ENCODE peak calls at places on chromosomes 11 and 22, in six cellular contexts. N, B, Q, S, W and L are unnamed samples.

GRCh38 chr11:48107188-48107704 is 109.4 kb upstream of the OR4B1 start:
- DNase-seq in S (no peak), B (no peak), W (no peak), N (peak), Q (peak), L (peak)

GRCh38 chr11:105520706-105521345 is 89.0 kb upstream of the GRIA4 start:
- DNase-seq in N (no peak), S (no peak), B (no peak), W (no peak), Q (no peak), L (no peak)

GRCh38 chr11:67270256-67271211 is 4.3 kb downstream of the GRK2 start:
- DNase-seq in B (peak), W (no peak), N (no peak), S (peak), Q (no peak), L (no peak)

GRCh38 chr22:38699143-38699542 is 1.6 kb downstream of the JOSD1 start:
- DNase-seq in S (peak), B (no peak), W (no peak), Q (no peak), N (no peak), L (no peak)

GRCh38 chr11:74820763-74821162 is 72.1 kb downstream of the RNF169 start:
- DNase-seq in B (no peak), Q (peak), N (peak), W (no peak), S (no peak), L (peak)

GRCh38 chr11:44469412-44469811 is 96.1 kb upstream of the CD82 start:
- DNase-seq in S (no peak), Q (no peak), N (no peak), B (no peak), W (no peak), L (no peak)

GRCh38 chr22:46011627-46012181 is 34.7 kb upstream of the WNT7B start:
- DNase-seq in B (peak), W (no peak), Q (no peak), N (no peak), S (no peak), L (no peak)

GRCh38 chr11:99925968-99926367 is 761.1 kb upstream of the ARHGAP42 start:
- DNase-seq in N (no peak), Q (no peak), S (no peak), B (no peak), W (no peak), L (no peak)

GRCh38 chr11:75313457-75314272 is 37.8 kb downstream of the ARRB1 start:
- DNase-seq in W (no peak), S (no peak), Q (no peak), B (peak), N (peak), L (peak)

GRCh38 chr22:21951931-21952465 is 650 bp downstream of the PPM1F start:
- DNase-seq in W (no peak), N (peak), Q (no peak), B (peak), S (peak), L (no peak)

GRCh38 chr11:119320593-119321524 is 3.9 kb upstream of the MCAM start:
- DNase-seq in S (peak), N (peak), Q (peak), B (peak), W (no peak), L (no peak)

GRCh38 chr11:95459268-95460040 is 228.5 kb upstream of the SESN3 start:
- DNase-seq in B (no peak), W (no peak), Q (no peak), S (no peak), N (no peak), L (no peak)